ENCODE peak calls at places on chromosome 7, in six cellular contexts. H is activated CD8-positive, alpha-beta T cell treated with anti-CD3 and anti-CD28 coated beads for 36 hours; N is AG04450; A is BJ; Z is right atrium auricular region; Q is CD4-positive, alpha-beta T cell. R is an unnamed sample.

GRCh38 chr7:121530251-121531174 is 134.4 kb upstream of the FAM3C start:
- DNase-seq in H (peak), N (no peak), A (peak), Z (peak), Q (no peak), R (peak)

GRCh38 chr7:139231513-139232376 is 708 bp downstream of the UBN2 start:
- DNase-seq in H (peak), N (no peak), A (no peak), Z (no peak), Q (peak), R (peak)

GRCh38 chr7:2554654-2555053 is 670 bp downstream of the BRAT1 start:
- DNase-seq in H (no peak), N (no peak), A (no peak), Z (no peak), Q (no peak), R (peak)

GRCh38 chr7:102173669-102174068 is 113.0 kb upstream of the SH2B2 start:
- DNase-seq in H (no peak), N (no peak), A (no peak), Z (no peak), Q (no peak), R (no peak)

GRCh38 chr7:21104124-21104500 is 317.4 kb upstream of the SP8 start:
- DNase-seq in H (no peak), N (no peak), A (no peak), Z (no peak), Q (no peak), R (no peak)

GRCh38 chr7:121330053-121330833 is 1.4 kb downstream of the WNT16 start:
- DNase-seq in H (peak), N (no peak), A (no peak), Z (no peak), Q (no peak), R (peak)

GRCh38 chr7:27409311-27409710 is 166.7 kb downstream of the EVX1 start:
- DNase-seq in H (no peak), N (no peak), A (no peak), Z (no peak), Q (no peak), R (no peak)

GRCh38 chr7:157825325-157825724 is 488.5 kb downstream of the DNAJB6 start:
- DNase-seq in H (peak), N (no peak), A (no peak), Z (no peak), Q (no peak), R (no peak)

GRCh38 chr7:79063019-79063698 is 390.3 kb downstream of the MAGI2 start:
- DNase-seq in H (no peak), N (no peak), A (no peak), Z (no peak), Q (no peak), R (no peak)

GRCh38 chr7:107877731-107878382 is 13.1 kb upstream of the DLD start:
- DNase-seq in H (no peak), N (no peak), A (no peak), Z (no peak), Q (no peak), R (no peak)

GRCh38 chr7:109696723-109697122 is 1127.0 kb downstream of the DNAJB9 start:
- DNase-seq in H (no peak), N (no peak), A (no peak), Z (no peak), Q (no peak), R (no peak)

GRCh38 chr7:115099906-115100305 is 178.0 kb downstream of the MDFIC start:
- DNase-seq in H (no peak), N (peak), A (no peak), Z (no peak), Q (no peak), R (no peak)

GRCh38 chr7:141045126-141045841 is 28.6 kb upstream of the TMEM178B start:
- DNase-seq in H (no peak), N (no peak), A (no peak), Z (no peak), Q (no peak), R (no peak)

GRCh38 chr7:12670071-12670729 is 17.2 kb upstream of the ARL4A start:
- DNase-seq in H (no peak), N (peak), A (no peak), Z (no peak), Q (no peak), R (no peak)

GRCh38 chr7:372939-373791 is 83.2 kb downstream of the FOXL3 start:
- DNase-seq in H (no peak), N (no peak), A (no peak), Z (no peak), Q (peak), R (no peak)

GRCh38 chr7:132418840-132419239 is 157.4 kb downstream of the PLXNA4 start:
- DNase-seq in H (no peak), N (no peak), A (no peak), Z (no peak), Q (no peak), R (no peak)

GRCh38 chr7:51299391-51300133 is 17.0 kb downstream of the COBL start:
- DNase-seq in H (no peak), N (no peak), A (no peak), Z (peak), Q (no peak), R (no peak)

DNA sequence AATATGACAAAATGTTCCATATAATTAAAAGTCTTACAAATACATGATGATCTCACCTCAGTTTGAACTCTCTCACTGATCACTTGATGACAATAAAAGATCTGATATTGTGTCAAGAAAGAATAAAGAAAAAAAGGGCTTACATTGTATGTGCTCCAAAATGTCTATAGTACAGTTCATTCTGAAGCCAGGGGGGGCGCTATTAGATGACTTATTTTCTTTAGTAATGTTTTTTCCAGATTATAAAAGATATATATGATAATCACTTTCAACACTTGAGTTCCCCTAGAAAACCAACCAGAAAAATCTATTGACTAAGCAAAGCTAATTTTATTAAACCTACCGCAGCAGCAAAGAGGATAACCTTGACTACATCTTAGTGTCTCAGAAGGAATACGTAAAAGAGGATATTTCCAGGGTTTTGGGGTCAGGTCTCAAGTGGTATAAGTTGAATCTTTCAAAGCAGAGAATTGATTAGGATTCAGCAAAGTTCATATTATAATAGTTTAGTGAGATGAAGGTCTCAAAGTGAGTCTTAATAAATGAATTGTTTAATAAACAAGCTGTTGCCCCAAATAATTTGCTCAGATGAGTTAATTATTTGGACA is 55.8 kb downstream of the PTN start:
- DNase-seq in H (peak), N (no peak), A (no peak), Z (no peak), Q (no peak), R (no peak)
- TF ChIP-seq CTCF in H (no peak), N (peak), A (peak), Z (no peak), Q (no peak), R (no peak)

GRCh38 chr7:92242972-92243371 is 2.7 kb downstream of the KRIT1 start:
- DNase-seq in H (no peak), N (no peak), A (no peak), Z (no peak), Q (no peak), R (no peak)

GRCh38 chr7:92250603-92251002 is 4.8 kb downstream of the ANKIB1 start:
- DNase-seq in H (no peak), N (no peak), A (no peak), Z (no peak), Q (no peak), R (no peak)

GRCh38 chr7:92246363-92247101 is 758 bp downstream of the ANKIB1 start:
- DNase-seq in H (peak), N (no peak), A (no peak), Z (no peak), Q (peak), R (peak)

GRCh38 chr7:92244803-92245486 is 769 bp downstream of the KRIT1 start:
- DNase-seq in H (peak), N (no peak), A (no peak), Z (no peak), Q (no peak), R (no peak)

DNA sequence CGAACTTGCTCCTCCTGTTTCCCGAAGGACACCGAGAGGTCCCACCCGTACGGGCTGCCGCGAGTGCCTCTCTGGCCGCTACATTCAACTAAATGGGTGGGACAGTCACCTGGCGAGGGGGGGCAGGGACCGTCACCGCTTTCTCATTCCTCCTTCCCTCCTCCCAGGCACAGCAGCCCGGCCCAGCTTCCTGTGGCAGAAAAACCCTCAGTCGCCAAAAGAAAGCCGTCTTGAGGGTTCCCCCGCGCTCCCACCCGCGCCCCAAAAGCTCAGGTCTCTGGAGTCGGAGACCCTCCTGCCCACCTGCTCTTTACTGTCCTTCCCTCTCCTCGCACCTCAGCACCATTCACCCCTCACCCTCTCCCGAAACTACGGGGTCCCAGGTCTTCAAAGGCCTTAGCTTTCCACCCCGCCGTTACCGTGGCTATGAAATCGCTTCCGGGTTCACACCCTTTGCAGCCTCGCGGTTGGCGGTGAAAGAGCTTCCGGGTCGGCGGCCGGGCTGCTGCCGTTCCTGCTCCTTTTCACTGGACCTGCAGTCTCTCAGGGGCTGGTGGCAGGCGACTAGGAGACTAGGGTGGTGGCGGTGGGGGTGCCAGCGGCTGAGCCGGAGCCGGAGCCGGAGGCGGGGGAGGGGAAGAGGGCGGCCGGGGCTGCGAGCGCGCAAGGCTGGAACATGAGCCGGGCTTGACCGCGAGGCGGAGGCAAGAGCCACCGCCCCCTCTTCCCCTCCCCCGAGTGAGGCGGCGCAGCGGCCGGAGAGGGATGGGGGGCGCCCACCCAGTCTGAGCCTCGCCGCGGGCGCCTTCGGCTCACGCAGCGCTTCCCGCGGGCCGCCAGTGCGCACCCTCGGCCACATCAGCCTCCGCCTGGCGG is at the start of the genes ANKIB1 and KRIT1:
- DNase-seq in H (peak), N (peak), A (peak), Z (peak), Q (peak), R (peak)
- TF ChIP-seq CTCF in H (no peak), N (peak), A (no peak), Z (peak), Q (no peak), R (no peak)

GRCh38 chr7:73423519-73424485 is 9.8 kb upstream of the FZD9 start:
- DNase-seq in H (no peak), N (no peak), A (no peak), Z (no peak), Q (no peak), R (peak)

DNA sequence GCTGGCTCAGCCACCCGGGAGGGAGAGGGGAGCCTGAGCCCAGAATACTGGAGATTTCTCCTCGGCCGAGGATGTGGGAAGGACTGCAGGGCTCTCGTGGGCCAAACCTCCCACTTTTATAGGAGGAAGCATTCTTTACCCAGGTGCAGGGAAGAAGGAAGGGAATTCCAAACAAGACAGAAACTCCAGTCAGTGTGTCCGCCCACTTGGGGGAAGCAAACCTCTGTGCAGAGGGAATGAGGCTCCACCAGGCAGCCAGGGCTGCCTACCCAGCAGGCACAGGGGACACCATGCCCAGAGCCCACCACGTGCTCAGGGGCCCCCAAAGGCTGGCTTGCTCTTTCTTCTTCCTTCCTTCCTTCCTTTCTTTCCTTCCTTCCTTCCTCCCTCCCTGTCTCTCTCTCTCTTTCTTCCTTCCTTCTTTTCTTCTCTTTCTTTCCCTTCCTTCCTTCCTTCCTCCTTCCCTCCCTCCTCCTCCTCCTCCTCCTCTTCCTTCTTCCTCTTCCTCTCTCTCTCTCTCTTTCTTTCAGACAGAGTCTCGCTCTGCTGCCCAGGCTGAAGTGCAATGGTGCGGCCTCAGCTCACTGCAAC is 15.4 kb upstream of the FZD9 start:
- DNase-seq in H (no peak), N (no peak), A (no peak), Z (no peak), Q (no peak), R (no peak)
- TF ChIP-seq CTCF in H (no peak), N (no peak), A (no peak), Z (no peak), Q (no peak), R (no peak)

GRCh38 chr7:36207451-36208291 is 54.6 kb downstream of the EEPD1 start:
- DNase-seq in H (no peak), N (peak), A (peak), Z (peak), Q (no peak), R (no peak)
- TF ChIP-seq CTCF in H (no peak), N (no peak), A (peak), Z (peak), Q (no peak), R (no peak)

GRCh38 chr7:158973440-158973839 is 117.1 kb downstream of the DYNC2I1 start:
- DNase-seq in H (peak), N (no peak), A (no peak), Z (no peak), Q (peak), R (peak)
- TF ChIP-seq CTCF in H (no peak), N (no peak), A (peak), Z (peak), Q (no peak), R (no peak)

DNA sequence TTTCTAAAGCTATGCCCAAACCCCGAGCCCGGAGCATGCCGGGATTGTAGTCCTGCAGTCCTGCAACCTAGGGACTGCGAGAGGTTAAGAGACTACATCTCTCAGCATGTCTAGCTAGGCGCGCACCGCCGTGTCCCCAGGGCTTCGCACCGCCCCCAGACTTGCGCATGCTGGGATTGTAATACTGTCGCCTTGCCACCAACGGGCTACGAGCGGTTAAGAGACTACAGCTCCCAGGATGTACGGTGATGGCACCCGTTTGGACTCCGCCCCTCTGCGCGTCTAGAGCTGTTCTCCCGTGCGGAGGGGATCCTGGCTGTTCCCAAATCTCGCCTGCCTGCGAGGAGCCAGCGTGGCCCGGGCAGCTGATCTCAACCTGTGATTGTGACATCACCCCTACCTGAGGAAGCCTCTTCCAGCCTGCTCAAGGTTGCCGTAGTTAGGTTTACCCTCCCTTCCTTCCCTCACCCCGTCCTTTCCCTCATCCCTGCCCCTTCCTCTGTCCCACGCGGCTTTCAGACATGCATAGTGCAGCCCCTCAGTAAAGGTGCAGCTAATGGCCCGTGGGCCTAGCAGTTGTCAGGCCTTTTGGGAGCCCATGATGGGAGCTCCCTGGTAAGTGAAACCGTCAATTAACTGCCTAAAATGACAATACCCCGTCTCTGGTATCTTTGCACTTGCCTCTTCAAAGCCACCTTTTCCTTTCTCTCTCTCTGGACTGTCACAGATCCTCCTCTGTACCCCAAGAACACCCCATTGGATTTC is 6.3 kb upstream of the ZNF736 start:
- DNase-seq in H (peak), N (peak), A (peak), Z (peak), Q (peak), R (peak)
- TF ChIP-seq CTCF in H (peak), N (no peak), A (no peak), Z (no peak), Q (no peak), R (no peak)